ENCODE peak calls at places on chromosomes 16 and 17, in five cellular contexts. M is esophagus muscularis mucosa, Y is activated B cell treated with CpG ODN at 0.5 μM for 24 hours, R is left lung, C is cardiac fibroblast. U is an unnamed sample.

GRCh38 chr17:6507535-6507934 is 48.8 kb downstream of the PITPNM3 start:
- DNase-seq in M (no peak), Y (no peak), R (no peak), C (peak), U (no peak)

GRCh38 chr16:13313351-13313750 is 412.0 kb downstream of the SHISA9 start:
- DNase-seq in M (no peak), Y (no peak), R (no peak), C (no peak), U (no peak)

GRCh38 chr17:48025904-48026502 is 11.6 kb downstream of the COPZ2 start:
- DNase-seq in M (no peak), Y (no peak), R (no peak), C (no peak), U (no peak)

GRCh38 chr16:5058476-5058875 is 7.3 kb downstream of the C16orf89 start:
- DNase-seq in M (no peak), Y (no peak), R (no peak), C (peak), U (no peak)

GRCh38 chr17:31007695-31008373 is 37.0 kb downstream of the RNF135 start:
- DNase-seq in M (no peak), Y (no peak), R (no peak), C (no peak), U (no peak)

GRCh38 chr17:2980904-2981246 is 82.5 kb downstream of the OR1D5 start:
- DNase-seq in M (no peak), Y (no peak), R (peak), C (no peak), U (peak)

GRCh38 chr16:81318711-81319110 is 3.9 kb downstream of the GAN start:
- DNase-seq in M (no peak), Y (no peak), R (no peak), C (no peak), U (no peak)

GRCh38 chr16:46629331-46629843 is 8.2 kb upstream of the SHCBP1 start:
- DNase-seq in M (no peak), Y (no peak), R (no peak), C (peak), U (no peak)

GRCh38 chr17:58382108-58382884 is 30.3 kb upstream of the SUPT4H1 start:
- DNase-seq in M (no peak), Y (no peak), R (no peak), C (no peak), U (no peak)

GRCh38 chr17:65074778-65075250 is 18.3 kb upstream of the GNA13 start:
- DNase-seq in M (no peak), Y (no peak), R (no peak), C (peak), U (no peak)
- TF ChIP-seq CTCF in M (no peak), Y (no peak), R (no peak), C (no peak), U (no peak)

GRCh38 chr16:29863669-29863984 is 601 bp upstream of the CDIPT start:
- DNase-seq in M (no peak), Y (no peak), R (no peak), C (no peak), U (no peak)
- TF ChIP-seq CTCF in M (no peak), Y (no peak), R (no peak), C (no peak), U (no peak)

DNA sequence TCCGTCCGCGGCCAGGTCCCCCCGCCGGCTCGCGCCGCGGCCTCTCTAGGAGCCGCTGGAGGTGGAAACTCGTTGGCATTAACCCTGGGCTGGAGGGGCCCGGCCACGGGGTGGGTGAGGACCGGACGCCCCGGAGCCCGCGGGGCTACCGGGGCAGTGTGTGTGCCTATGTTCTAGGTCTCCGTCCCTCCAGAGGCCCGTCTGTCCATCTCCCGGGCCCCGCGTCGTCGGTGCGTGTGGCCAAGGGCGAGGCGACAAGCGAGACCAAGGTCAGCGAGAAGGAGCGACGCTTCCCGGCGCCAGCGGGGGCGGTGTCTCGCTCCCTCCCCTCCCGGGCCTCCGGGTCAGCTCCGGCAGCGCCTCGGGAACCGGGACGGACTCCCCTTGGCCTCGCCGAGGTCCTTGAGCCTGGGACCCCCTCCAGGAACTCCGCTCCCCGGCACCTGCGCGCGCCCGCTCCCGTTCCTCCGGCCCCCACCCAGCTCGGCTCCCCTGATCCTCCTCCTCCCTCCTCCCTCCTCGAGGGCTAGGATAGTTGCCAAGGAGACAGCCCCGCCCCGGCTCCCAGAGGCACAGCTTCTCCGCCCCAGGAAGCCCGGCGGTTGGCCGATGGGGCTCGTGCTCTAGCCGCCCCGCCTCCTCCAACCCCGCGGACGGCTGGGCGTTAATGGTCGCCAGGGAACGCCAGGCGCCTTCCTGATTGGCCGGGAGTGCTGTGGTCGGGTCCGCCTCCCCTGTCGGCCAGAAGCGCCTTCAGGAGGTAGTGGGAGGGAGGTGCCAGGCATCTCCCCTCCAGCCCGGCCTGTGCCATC is 663 bp upstream of the ZNF768 start:
- DNase-seq in M (peak), Y (peak), R (peak), C (peak), U (peak)
- TF ChIP-seq CTCF in M (peak), Y (no peak), R (peak), C (peak), U (peak)

GRCh38 chr17:70093163-70093562 is 18.1 kb downstream of the KCNJ16 start:
- DNase-seq in M (no peak), Y (no peak), R (no peak), C (no peak), U (no peak)
- TF ChIP-seq CTCF in M (no peak), Y (no peak), R (no peak), C (no peak), U (no peak)

GRCh38 chr17:35773674-35774425 is 13.2 kb downstream of the C17orf50 start:
- DNase-seq in M (no peak), Y (no peak), R (no peak), C (no peak), U (no peak)

GRCh38 chr17:35774499-35774898 is 13.8 kb downstream of the C17orf50 start:
- DNase-seq in M (no peak), Y (no peak), R (peak), C (peak), U (no peak)

GRCh38 chr17:35773129-35773528 is 12.4 kb downstream of the C17orf50 start:
- DNase-seq in M (no peak), Y (no peak), R (no peak), C (no peak), U (no peak)

GRCh38 chr17:35775583-35775982 is 14.9 kb downstream of the C17orf50 start:
- DNase-seq in M (no peak), Y (no peak), R (no peak), C (no peak), U (no peak)

DNA sequence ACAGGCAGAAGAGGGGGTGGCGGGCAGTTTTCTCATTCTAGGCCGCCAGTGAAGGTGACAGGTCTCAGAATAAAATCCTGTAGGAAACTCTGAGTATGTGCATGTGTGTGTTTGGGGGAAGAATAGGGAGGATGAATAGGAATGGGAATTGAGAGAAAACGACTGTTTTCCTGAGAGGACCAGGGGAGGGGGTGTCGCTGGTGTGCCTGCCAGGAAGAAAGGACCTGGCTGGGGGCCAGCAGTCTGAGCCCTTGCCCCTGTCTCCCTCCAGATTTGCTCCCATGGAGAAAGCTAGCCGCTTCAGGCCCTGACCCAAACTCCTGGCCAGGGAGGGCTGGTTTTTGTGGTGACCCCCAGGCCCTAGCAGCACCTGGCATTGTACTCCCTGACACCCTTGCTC is 14.4 kb downstream of the C17orf50 start:
- DNase-seq in M (no peak), Y (no peak), R (no peak), C (no peak), U (no peak)
- TF ChIP-seq CTCF in M (no peak), Y (no peak), R (no peak), C (no peak), U (no peak)

GRCh38 chr16:21253470-21253869 is 20.0 kb downstream of the ANKS4B start:
- DNase-seq in M (no peak), Y (no peak), R (no peak), C (no peak), U (no peak)
- TF ChIP-seq CTCF in M (no peak), Y (no peak), R (no peak), C (no peak), U (no peak)

DNA sequence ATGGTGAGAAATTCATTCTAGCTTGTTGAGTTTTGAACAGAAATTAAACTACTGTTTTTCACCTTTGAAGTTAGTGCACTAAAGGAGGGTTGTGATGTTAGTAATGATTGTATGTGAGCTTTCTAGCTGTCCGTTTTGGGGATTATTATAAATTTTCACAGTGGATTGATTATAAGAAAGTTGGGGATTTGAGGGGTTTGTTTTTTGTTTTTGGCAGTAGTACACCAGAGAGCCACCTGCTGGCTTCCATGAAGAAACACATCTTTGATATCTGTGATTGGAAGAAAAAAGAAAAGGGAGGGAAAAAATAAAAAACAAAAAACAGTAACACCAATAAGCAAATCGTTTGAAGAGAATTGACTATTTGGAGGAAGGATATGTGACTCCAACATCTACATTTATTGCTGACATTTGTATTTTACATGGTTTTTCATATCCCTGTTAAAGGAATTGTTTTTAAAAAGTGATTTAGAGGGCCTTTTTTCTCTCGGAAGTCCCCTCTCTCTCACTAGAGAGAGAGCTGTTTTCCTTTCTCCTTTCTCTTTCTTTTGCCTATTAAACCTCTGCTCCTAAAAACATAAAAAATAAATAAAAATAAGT is 1469.5 kb upstream of the GOT2 start:
- DNase-seq in M (no peak), Y (no peak), R (no peak), C (peak), U (no peak)
- TF ChIP-seq CTCF in M (peak), Y (no peak), R (peak), C (peak), U (peak)

GRCh38 chr16:27429330-27429871 is 27.4 kb downstream of the IL21R start:
- DNase-seq in M (peak), Y (no peak), R (no peak), C (no peak), U (peak)

GRCh38 chr16:27429981-27430441 is 28.0 kb downstream of the IL21R start:
- DNase-seq in M (peak), Y (peak), R (no peak), C (no peak), U (peak)

GRCh38 chr16:27427538-27427937 is 25.6 kb downstream of the IL21R start:
- DNase-seq in M (no peak), Y (peak), R (no peak), C (no peak), U (peak)

GRCh38 chr16:27426423-27427408 is 24.7 kb downstream of the IL21R start:
- DNase-seq in M (peak), Y (peak), R (no peak), C (peak), U (peak)

GRCh38 chr16:27428035-27428785 is 26.2 kb downstream of the IL21R start:
- DNase-seq in M (peak), Y (peak), R (no peak), C (no peak), U (peak)
- TF ChIP-seq CTCF in M (no peak), Y (no peak), R (no peak), C (peak), U (no peak)

GRCh38 chr17:17499402-17500145 is 3.4 kb upstream of the RASD1 start:
- DNase-seq in M (no peak), Y (no peak), R (peak), C (no peak), U (no peak)

GRCh38 chr17:17503566-17504130 is 7.5 kb upstream of the RASD1 start:
- DNase-seq in M (no peak), Y (no peak), R (peak), C (peak), U (no peak)

GRCh38 chr17:17502741-17503565 is 6.8 kb upstream of the RASD1 start:
- DNase-seq in M (no peak), Y (no peak), R (peak), C (no peak), U (no peak)

GRCh38 chr17:17498606-17499301 is 2.6 kb upstream of the RASD1 start:
- DNase-seq in M (no peak), Y (no peak), R (no peak), C (no peak), U (no peak)

DNA sequence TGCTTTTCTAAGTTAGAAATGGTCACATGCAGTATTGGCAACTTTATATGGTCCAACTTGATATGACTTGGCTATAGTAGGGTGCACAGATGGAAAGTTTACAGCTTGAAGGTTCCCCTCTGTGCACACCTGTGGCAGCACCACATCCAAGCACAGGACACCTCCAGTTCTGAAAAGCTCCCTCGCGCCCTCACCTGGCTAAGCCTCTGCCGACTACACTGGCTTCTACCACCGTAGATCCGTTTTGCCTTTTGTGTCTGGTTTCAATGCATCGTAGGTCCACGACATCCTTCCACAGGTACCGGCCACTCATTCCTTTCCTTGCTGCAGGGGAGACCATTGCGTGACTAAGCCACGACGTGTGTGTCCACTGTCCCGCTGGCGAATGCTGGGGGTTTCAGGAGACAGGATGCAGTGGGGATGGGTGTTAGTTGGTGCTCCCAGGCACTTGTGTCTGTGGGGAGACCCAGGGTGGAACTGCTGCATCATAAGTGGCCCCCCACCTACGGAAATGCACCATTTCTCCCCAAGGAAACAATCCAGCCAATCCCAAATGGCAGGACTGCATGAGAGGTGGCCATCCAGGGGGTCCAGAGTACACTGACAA is 4.9 kb upstream of the RASD1 start:
- DNase-seq in M (no peak), Y (no peak), R (peak), C (peak), U (no peak)
- TF ChIP-seq CTCF in M (no peak), Y (no peak), R (no peak), C (peak), U (no peak)

DNA sequence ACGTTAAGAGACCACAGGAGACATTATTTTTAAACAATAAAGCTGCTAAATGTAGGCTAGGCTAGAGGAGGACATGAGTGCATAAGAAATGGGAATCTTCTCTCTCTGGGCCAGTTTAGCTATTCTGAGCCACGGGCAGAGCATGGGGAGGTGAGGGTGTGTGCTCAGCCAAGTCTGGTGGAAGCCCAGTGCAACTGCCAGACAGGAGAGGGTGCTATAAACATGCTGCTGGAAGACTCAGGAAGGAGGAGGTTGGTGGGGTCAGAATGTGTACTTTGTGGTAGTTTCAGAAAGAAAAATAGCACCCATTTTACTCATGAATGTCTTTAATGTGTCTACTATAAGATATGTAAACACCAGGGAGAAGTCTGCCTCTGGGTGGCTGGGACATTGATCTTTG is 5.9 kb upstream of the SDK2 start:
- DNase-seq in M (no peak), Y (no peak), R (no peak), C (no peak), U (no peak)
- TF ChIP-seq CTCF in M (no peak), Y (no peak), R (no peak), C (no peak), U (peak)

U was measured in type B pancreatic cell.